ENCODE peak calls at places on chromosomes 16 and 17, in four cellular contexts. T is HCT116, D is K562, S is HepG2. N is an unnamed sample.

GRCh38 chr16:84482001-84482891 is 22.2 kb downstream of the MEAK7 start:
- DNase-seq in T (no peak), D (no peak), S (no peak), N (peak)

GRCh38 chr16:631808-632358 is 1.1 kb downstream of the WFIKKN1 start:
- DNase-seq in T (no peak), D (no peak), S (no peak), N (no peak)

GRCh38 chr17:36611345-36612072 is 10.1 kb downstream of the MRM1 start:
- DNase-seq in T (no peak), D (peak), S (no peak), N (no peak)

GRCh38 chr17:47212458-47212857 is 3.3 kb downstream of the MYL4 start:
- DNase-seq in T (no peak), D (no peak), S (no peak), N (no peak)

GRCh38 chr16:23967018-23967417 is 131.2 kb downstream of the PRKCB start:
- DNase-seq in T (no peak), D (peak), S (no peak), N (no peak)

GRCh38 chr17:82212331-82213250 is at the start of gene CCDC57:
- DNase-seq in T (no peak), D (peak), S (peak), N (peak)

GRCh38 chr16:14003119-14003570 is 68.0 kb upstream of the MRTFB start:
- DNase-seq in T (no peak), D (peak), S (no peak), N (peak)

GRCh38 chr17:70169707-70170597 is 620 bp downstream of the KCNJ2 start:
- DNase-seq in T (no peak), D (no peak), S (no peak), N (no peak)

GRCh38 chr17:8965394-8966168 is at the start of gene PIK3R5:
- DNase-seq in T (no peak), D (peak), S (no peak), N (peak)

GRCh38 chr17:27333410-27333980 is 39.6 kb downstream of the WSB1 start:
- DNase-seq in T (no peak), D (peak), S (no peak), N (no peak)

GRCh38 chr17:57545836-57546305 is 199.2 kb downstream of the CCDC182 start:
- DNase-seq in T (no peak), D (no peak), S (no peak), N (peak)

GRCh38 chr17:15039366-15039765 is 225.8 kb downstream of the PMP22 start:
- DNase-seq in T (no peak), D (no peak), S (no peak), N (no peak)

GRCh38 chr17:46876353-46876887 is 25.0 kb downstream of the WNT9B start:
- DNase-seq in T (peak), D (peak), S (peak), N (peak)

GRCh38 chr17:1323336-1323735 is 43.9 kb downstream of the TRARG1 start:
- DNase-seq in T (no peak), D (peak), S (no peak), N (no peak)

GRCh38 chr17:48301002-48301401 is 129.0 kb downstream of the SKAP1 start:
- DNase-seq in T (no peak), D (no peak), S (no peak), N (no peak)

GRCh38 chr17:46782250-46782953 is 36.1 kb downstream of the WNT3 start:
- DNase-seq in T (no peak), D (peak), S (peak), N (peak)

GRCh38 chr17:794876-795275 is 12.7 kb downstream of the MRM3 start:
- DNase-seq in T (peak), D (peak), S (peak), N (peak)

GRCh38 chr17:80354381-80354780 is 60.6 kb upstream of the ENDOV start:
- DNase-seq in T (no peak), D (no peak), S (no peak), N (no peak)

GRCh38 chr17:8871081-8871581 is 3.7 kb upstream of the PIK3R6 start:
- DNase-seq in T (no peak), D (no peak), S (no peak), N (no peak)

GRCh38 chr17:13931752-13932477 is 137.4 kb upstream of the COX10 start:
- DNase-seq in T (no peak), D (no peak), S (no peak), N (no peak)

GRCh38 chr17:17420561-17421269 is 56.1 kb upstream of the MED9 start:
- DNase-seq in T (no peak), D (peak), S (no peak), N (no peak)

GRCh38 chr17:6940186-6940649 is 55.6 kb upstream of the ALOX12 start:
- DNase-seq in T (no peak), D (peak), S (no peak), N (peak)

GRCh38 chr16:85316321-85316919 is 204.1 kb upstream of the CIBAR2 start:
- DNase-seq in T (peak), D (peak), S (peak), N (peak)

GRCh38 chr17:35298639-35299038 is 55.8 kb downstream of the SLFN5 start:
- DNase-seq in T (no peak), D (no peak), S (no peak), N (no peak)

GRCh38 chr16:86763819-86764218 is 185.5 kb downstream of the FOXL1 start:
- DNase-seq in T (no peak), D (no peak), S (no peak), N (no peak)

GRCh38 chr17:45821147-45821546 is 23.5 kb upstream of the SPPL2C start:
- DNase-seq in T (no peak), D (no peak), S (no peak), N (no peak)

GRCh38 chr17:73151888-73152633 is 12.7 kb upstream of the SSTR2 start:
- DNase-seq in T (no peak), D (no peak), S (peak), N (no peak)

GRCh38 chr17:81253358-81254131 is 14.4 kb downstream of the NDUFAF8 start:
- DNase-seq in T (no peak), D (peak), S (no peak), N (peak)

GRCh38 chr17:57985675-57985974 is 2.4 kb downstream of the VEZF1 start:
- DNase-seq in T (no peak), D (no peak), S (no peak), N (peak)

GRCh38 chr17:7548585-7549400 is at the start of gene TNFSF12:
- DNase-seq in T (no peak), D (peak), S (no peak), N (peak)

GRCh38 chr16:85514601-85515318 is 98.4 kb upstream of the GSE1 start:
- DNase-seq in T (peak), D (no peak), S (peak), N (peak)

GRCh38 chr17:6708357-6708961 is 4.7 kb downstream of the SLC13A5 start:
- DNase-seq in T (no peak), D (no peak), S (no peak), N (no peak)

GRCh38 chr17:49146620-49147306 is 14.2 kb downstream of the B4GALNT2 start:
- DNase-seq in T (peak), D (no peak), S (peak), N (no peak)

GRCh38 chr16:74605746-74606520 is 981 bp downstream of the GLG1 start:
- DNase-seq in T (no peak), D (peak), S (no peak), N (no peak)

GRCh38 chr17:74951680-74952421 is 16.2 kb downstream of the OTOP3 start:
- DNase-seq in T (no peak), D (no peak), S (no peak), N (no peak)
- TF ChIP-seq ELF1 in T (no peak), D (no peak), S (no peak), N (no peak)

GRCh38 chr16:19128454-19129210 is 14.9 kb downstream of the ITPRIPL2 start:
- DNase-seq in T (no peak), D (no peak), S (no peak), N (no peak)
- TF ChIP-seq ELF1 in T (no peak), D (no peak), S (no peak), N (no peak)

DNA sequence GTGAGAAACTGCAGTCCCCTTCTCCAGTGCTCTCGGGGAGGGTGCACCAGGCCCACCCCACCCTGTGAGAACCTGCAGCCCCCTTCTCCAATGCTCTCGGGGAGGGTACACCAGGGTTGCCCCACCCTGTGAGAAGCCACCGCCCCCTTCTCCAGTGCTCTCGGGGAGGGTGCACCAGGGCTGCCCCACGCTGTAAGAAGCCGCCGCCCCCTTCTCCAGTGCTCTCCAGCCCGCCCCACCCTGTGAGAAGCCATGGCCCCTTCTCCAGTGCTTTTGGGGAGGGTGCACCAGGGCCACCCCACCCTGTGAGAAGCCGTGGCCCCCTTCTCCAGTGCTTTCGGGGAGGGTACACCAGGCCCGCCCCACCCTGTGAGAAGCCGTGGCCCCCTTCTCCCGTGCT is 12.1 kb downstream of the SPATA33 start:
- DNase-seq in T (no peak), D (peak), S (no peak), N (no peak)
- TF ChIP-seq ELF1 in T (no peak), D (no peak), S (no peak), N (no peak)

DNA sequence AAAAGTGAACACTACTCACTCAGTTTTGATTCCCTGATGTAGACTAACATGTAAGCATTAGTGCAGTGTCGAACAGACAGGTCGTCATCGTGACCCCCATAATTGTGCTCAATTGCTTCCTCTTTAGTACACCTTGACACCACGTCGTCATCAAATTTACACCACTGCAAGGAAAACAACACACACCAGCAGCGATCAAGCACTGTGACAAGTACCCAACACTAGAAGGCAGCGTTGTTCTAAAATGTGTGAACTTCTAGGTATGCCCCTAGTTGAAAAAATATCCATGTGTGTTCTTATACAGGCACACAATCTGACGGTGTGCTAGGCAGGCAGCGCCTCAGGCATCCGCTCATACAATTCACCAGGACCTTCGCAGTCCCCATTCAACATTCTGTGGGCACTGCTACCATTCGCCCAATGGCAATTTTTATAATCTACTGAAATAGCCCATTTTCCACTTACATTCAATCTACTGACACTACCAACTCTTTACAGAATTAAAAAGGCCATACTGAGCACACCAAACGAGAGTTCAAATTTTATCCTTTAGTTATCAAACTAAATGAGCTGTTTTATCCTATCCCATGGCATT is 23.1 kb downstream of the LITAFD start:
- DNase-seq in T (peak), D (peak), S (peak), N (peak)
- TF ChIP-seq ELF1 in T (no peak), D (no peak), S (no peak), N (no peak)

DNA sequence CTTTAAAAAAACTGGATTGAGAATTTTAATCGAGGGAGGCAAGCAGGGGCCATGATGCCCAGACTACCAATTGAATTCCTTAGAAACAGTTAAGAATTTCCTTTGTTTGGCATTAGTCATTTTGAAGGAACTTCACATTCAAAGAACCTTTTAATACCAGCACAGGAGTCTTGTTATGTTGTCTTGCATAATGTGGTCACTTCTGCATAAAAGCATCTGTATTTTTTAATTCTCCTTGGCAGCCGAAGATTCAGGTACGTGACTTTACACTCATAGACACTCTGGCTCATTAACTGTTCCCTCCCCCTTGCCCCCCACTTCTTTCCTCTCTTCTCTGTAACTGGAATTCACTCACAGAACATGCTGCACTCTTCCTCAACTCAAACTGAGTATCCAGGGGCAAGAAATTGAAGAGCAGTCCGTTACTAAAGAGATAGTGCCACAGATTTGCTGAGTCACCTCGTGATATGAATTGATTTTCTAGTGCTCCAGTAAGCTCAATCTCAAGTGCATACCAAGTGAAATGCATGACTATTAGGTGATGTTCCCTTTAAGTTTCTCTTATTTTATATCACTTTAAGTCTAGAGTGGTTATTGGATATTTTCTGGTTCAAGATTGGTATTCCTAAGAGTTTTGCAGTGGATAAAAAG is 572.2 kb upstream of the SOX9 start:
- DNase-seq in T (no peak), D (no peak), S (no peak), N (no peak)
- TF ChIP-seq ELF1 in T (no peak), D (no peak), S (no peak), N (no peak)

GRCh38 chr16:20316715-20317114 is 10.6 kb downstream of the GP2 start:
- DNase-seq in T (no peak), D (no peak), S (no peak), N (no peak)

GRCh38 chr16:20318006-20318405 is 9.3 kb downstream of the GP2 start:
- DNase-seq in T (no peak), D (no peak), S (no peak), N (no peak)

GRCh38 chr16:20318437-20318836 is 8.9 kb downstream of the GP2 start:
- DNase-seq in T (no peak), D (no peak), S (no peak), N (no peak)

GRCh38 chr16:20315764-20316163 is 11.5 kb downstream of the GP2 start:
- DNase-seq in T (no peak), D (no peak), S (no peak), N (no peak)

DNA sequence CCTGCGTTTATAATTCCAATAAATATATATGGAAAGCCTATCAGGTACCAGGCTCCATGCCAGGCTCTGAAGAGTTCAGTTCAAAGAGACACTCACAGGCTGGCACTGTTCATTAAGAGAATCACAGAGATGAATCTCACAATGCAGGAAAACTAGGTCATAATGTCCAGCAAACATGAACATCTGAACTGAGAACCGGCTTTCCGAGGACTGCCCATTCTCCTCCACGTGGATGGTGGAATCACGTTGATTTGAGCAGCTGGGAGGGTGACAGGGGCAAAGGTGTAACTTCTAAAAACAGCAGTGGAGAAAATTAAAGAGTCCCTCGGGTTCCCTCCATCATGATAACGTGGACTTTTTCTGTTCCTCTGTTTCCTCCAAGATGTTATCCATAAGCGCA is 10.2 kb downstream of the GP2 start:
- DNase-seq in T (no peak), D (no peak), S (no peak), N (no peak)
- TF ChIP-seq ELF1 in T (no peak), D (no peak), S (no peak), N (no peak)

DNA sequence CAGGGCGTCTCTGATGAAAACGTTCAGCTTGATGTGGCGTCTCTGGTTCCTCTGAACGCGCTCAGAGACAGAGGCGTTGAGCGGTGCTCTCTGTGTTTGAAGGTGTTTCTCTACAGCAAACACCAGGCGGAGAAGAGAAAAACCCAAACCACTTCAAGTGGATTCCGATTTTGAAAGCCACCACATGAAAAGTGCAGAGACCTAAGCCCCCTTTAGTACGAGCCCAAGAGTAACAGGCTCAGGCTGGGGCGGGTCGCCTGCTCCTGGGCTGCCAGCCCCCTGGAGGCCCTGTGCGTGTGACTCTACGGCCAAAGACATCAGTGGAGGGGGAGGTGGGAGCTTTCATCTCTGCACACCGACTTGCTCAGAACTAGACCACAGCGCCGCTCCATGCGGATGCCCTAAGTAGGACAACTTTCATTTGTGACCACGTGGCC is 328.4 kb downstream of the MAF start:
- DNase-seq in T (no peak), D (peak), S (no peak), N (no peak)
- TF ChIP-seq ELF1 in T (no peak), D (no peak), S (no peak), N (no peak)

GRCh38 chr17:41812176-41813038 is at the start of gene FKBP10:
- DNase-seq in T (peak), D (no peak), S (peak), N (peak)
- TF ChIP-seq ELF1 in T (no peak), D (no peak), S (no peak), N (peak)